ENCODE peak calls at places on chromosomes 4 and X, in four cellular contexts. One of them, this sample, is unnamed.
A peak's percentile ranks its signal among the peaks of the same experiment; 100 is the strongest.

GRCh38 chrX:105117621-105118020 is 102.9 kb downstream of the TEX13A start:
- DNase-seq in HepG2: no peak
- DNase-seq in A549: no peak
- DNase-seq in IMR-90: no peak
- DNase-seq in this sample: no peak

GRCh38 chrX:132837126-132837525 is 121.3 kb downstream of the HS6ST2 start:
- DNase-seq in HepG2: no peak
- DNase-seq in A549: no peak
- DNase-seq in IMR-90: no peak
- DNase-seq in this sample: no peak

GRCh38 chr4:91837608-91838029 is 466.1 kb upstream of the GRID2 start:
- DNase-seq in A549: peak; percentile 0
- DNase-seq in HepG2: no peak
- DNase-seq in IMR-90: no peak
- DNase-seq in this sample: no peak

GRCh38 chr4:84324850-84325249 is 174.2 kb downstream of the NKX6-1 start:
- DNase-seq in IMR-90: no peak
- DNase-seq in HepG2: no peak
- DNase-seq in A549: no peak
- DNase-seq in this sample: no peak

GRCh38 chr4:165294907-165295306 is 32.6 kb upstream of the MSMO1 start:
- DNase-seq in IMR-90: no peak
- DNase-seq in HepG2: no peak
- DNase-seq in A549: no peak
- DNase-seq in this sample: no peak

GRCh38 chr4:5972571-5972970 is 45.7 kb downstream of the C4orf50 start:
- DNase-seq in IMR-90: no peak
- DNase-seq in A549: no peak
- DNase-seq in HepG2: no peak
- DNase-seq in this sample: no peak

GRCh38 chr4:186037692-186038658 is 31.0 kb upstream of the TLR3 start:
- DNase-seq in IMR-90: peak; percentile 80
- DNase-seq in A549: peak; percentile 77
- DNase-seq in HepG2: peak; percentile 59
- DNase-seq in this sample: peak; percentile 33

GRCh38 chrX:68945603-68946228 is 116.9 kb downstream of the EFNB1 start:
- DNase-seq in A549: peak; percentile 10
- DNase-seq in HepG2: no peak
- DNase-seq in IMR-90: peak; percentile 70
- DNase-seq in this sample: peak; percentile 28

GRCh38 chrX:120302434-120302833 is 8.8 kb downstream of the TMEM255A start:
- DNase-seq in A549: no peak
- DNase-seq in HepG2: no peak
- DNase-seq in IMR-90: no peak
- DNase-seq in this sample: no peak

GRCh38 chr4:120749445-120750151 is 172.9 kb downstream of the PRDM5 start:
- DNase-seq in A549: no peak
- DNase-seq in IMR-90: no peak
- DNase-seq in HepG2: no peak
- DNase-seq in this sample: no peak

GRCh38 chrX:153769158-153769864 is 5.3 kb downstream of the PLXNB3 start:
- DNase-seq in A549: no peak
- DNase-seq in IMR-90: no peak
- DNase-seq in HepG2: no peak
- DNase-seq in this sample: no peak

GRCh38 chr4:93228021-93228420 is 600.5 kb upstream of the ATOH1 start:
- DNase-seq in A549: no peak
- DNase-seq in IMR-90: no peak
- DNase-seq in HepG2: no peak
- DNase-seq in this sample: no peak

GRCh38 chr4:159042097-159042605 is 60.7 kb upstream of the RAPGEF2 start:
- DNase-seq in IMR-90: no peak
- DNase-seq in A549: no peak
- DNase-seq in HepG2: no peak
- DNase-seq in this sample: no peak

GRCh38 chr4:48594185-48594584 is 104.1 kb downstream of the ZAR1 start:
- DNase-seq in IMR-90: no peak
- DNase-seq in A549: no peak
- DNase-seq in HepG2: no peak
- DNase-seq in this sample: no peak

GRCh38 chrX:71666240-71667223 is 814 bp upstream of the LOC101059915 start:
- DNase-seq in HepG2: no peak
- DNase-seq in A549: peak; percentile 6
- DNase-seq in IMR-90: no peak
- DNase-seq in this sample: no peak

GRCh38 chr4:1683903-1684755 is at the start of gene FAM53A:
- DNase-seq in IMR-90: peak; percentile 78
- DNase-seq in HepG2: peak; percentile 58
- DNase-seq in A549: peak; percentile 84
- DNase-seq in this sample: peak; percentile 70

GRCh38 chr4:138911903-138912713 is 103.5 kb upstream of the NOCT start:
- DNase-seq in HepG2: no peak
- DNase-seq in IMR-90: no peak
- DNase-seq in A549: peak; percentile 82
- DNase-seq in this sample: no peak

GRCh38 chr4:121183359-121183758 is 19.2 kb upstream of the TNIP3 start:
- DNase-seq in HepG2: no peak
- DNase-seq in IMR-90: no peak
- DNase-seq in A549: no peak
- DNase-seq in this sample: no peak

GRCh38 chr4:61359301-61359700 is 159.2 kb downstream of the ADGRL3 start:
- DNase-seq in HepG2: no peak
- DNase-seq in IMR-90: no peak
- DNase-seq in A549: no peak
- DNase-seq in this sample: no peak

GRCh38 chr4:77092832-77093800 is 17.3 kb upstream of the CCNI start:
- DNase-seq in A549: no peak
- DNase-seq in IMR-90: no peak
- DNase-seq in HepG2: no peak
- DNase-seq in this sample: no peak

GRCh38 chr4:3295837-3296624 is 3.2 kb downstream of the RGS12 start:
- DNase-seq in IMR-90: no peak
- DNase-seq in A549: no peak
- DNase-seq in HepG2: no peak
- DNase-seq in this sample: no peak

GRCh38 chrX:10769696-10770619 is 149.6 kb upstream of the MID1 start:
- DNase-seq in IMR-90: peak; percentile 61
- DNase-seq in HepG2: no peak
- DNase-seq in A549: no peak
- DNase-seq in this sample: no peak

GRCh38 chrX:136262241-136262640 is 11.0 kb upstream of the MAP7D3 start:
- DNase-seq in IMR-90: no peak
- DNase-seq in HepG2: no peak
- DNase-seq in A549: no peak
- DNase-seq in this sample: no peak

GRCh38 chr4:109915385-109916002 is 2.8 kb downstream of the EGF start:
- DNase-seq in HepG2: no peak
- DNase-seq in A549: no peak
- DNase-seq in IMR-90: no peak
- DNase-seq in this sample: no peak

GRCh38 chrX:51825432-51825831 is 68.0 kb upstream of the MAGED1 start:
- DNase-seq in IMR-90: peak; percentile 38
- DNase-seq in HepG2: no peak
- DNase-seq in A549: no peak
- DNase-seq in this sample: no peak

GRCh38 chrX:134244043-134244442 is 7.1 kb downstream of the CCDC160 start:
- DNase-seq in IMR-90: peak; percentile 33
- DNase-seq in A549: no peak
- DNase-seq in HepG2: no peak
- DNase-seq in this sample: no peak

GRCh38 chr4:87657525-87657924 is 7.4 kb downstream of the DMP1 start:
- DNase-seq in IMR-90: peak; percentile 40
- DNase-seq in HepG2: no peak
- DNase-seq in A549: peak; percentile 52
- DNase-seq in this sample: peak; percentile 7

GRCh38 chrX:47129157-47129878 is 15.2 kb downstream of the NDUFB11 start:
- DNase-seq in HepG2: peak; percentile 90
- DNase-seq in IMR-90: peak; percentile 95
- DNase-seq in A549: peak; percentile 97
- DNase-seq in this sample: peak; percentile 12
- TF ChIP-seq POLR2A in HepG2: peak; percentile 35
- TF ChIP-seq POLR2A in IMR-90: no peak
- TF ChIP-seq POLR2A in A549: peak; percentile 72
- TF ChIP-seq POLR2A in this sample: peak; percentile 40

DNA sequence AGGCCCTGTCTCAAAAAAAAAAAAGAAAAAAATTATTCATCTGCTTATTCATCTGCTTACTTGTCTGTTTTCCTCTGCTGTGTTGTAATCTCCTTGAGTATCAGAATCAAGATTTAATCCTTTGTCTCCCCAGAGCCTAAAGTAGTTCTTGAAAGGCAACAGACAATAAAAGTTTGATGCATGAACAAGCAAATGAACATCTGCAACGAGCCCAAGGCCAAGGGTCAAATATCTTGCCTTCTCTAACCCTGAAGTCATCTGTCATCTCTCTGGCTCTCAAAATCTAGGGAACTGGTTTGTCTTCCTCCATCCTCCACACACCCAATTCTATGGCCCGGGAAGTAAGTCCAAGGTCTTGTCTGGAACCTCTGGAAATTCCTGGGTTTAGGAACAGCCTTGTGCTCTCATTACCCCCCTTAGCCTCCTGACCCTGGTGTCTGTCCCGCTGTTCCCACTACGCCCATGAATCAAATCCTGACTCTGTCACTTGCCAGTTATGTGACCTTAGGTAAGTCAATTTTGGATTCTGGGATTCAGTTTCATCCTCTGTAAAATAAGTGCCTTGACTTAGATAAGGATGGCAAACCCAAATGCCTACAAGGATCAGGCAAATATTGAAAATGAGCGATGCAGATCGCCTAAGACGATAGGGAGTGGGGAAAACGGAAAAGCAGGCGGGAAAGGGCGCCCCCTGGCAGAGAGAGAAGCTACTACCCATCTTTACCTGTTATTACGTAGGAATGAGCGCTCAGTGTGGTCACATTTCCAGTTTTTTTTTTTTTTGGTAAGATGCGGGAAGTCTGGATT is 102.7 kb upstream of the DHX15 start:
- DNase-seq in IMR-90: no peak
- DNase-seq in A549: peak; percentile 27
- DNase-seq in HepG2: peak; percentile 17
- DNase-seq in this sample: no peak
- TF ChIP-seq POLR2A in IMR-90: no peak
- TF ChIP-seq POLR2A in A549: no peak
- TF ChIP-seq POLR2A in HepG2: no peak
- TF ChIP-seq POLR2A in this sample: no peak

DNA sequence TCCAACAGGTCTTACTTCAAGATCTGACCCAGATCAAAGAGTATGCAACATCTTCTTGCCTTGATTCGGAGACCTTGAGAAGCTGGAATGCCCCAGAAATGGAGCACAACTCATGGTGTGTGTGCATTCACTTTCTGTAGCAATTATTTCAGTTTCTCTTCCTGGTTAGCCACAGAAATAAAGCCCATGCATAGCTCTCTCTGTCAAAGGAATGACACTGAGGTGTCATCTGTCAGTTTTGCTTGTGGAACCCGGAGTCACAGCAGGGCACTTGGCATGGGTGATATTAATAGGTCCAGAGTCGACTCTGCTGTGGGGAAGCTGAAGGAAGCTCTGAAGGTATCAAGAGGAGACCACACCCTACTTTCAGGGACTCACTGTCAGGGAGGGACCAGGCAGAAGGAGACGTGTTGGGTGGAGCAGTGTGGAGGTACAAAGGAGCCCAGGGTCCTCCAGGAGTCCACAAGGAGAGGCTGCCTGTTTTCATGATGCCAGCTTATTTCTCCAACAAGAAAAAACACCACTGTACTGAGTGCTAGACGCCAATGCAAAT is 10.7 kb downstream of the CLNK start:
- DNase-seq in IMR-90: no peak
- DNase-seq in A549: no peak
- DNase-seq in HepG2: no peak
- DNase-seq in this sample: no peak
- TF ChIP-seq POLR2A in IMR-90: no peak
- TF ChIP-seq POLR2A in A549: no peak
- TF ChIP-seq POLR2A in HepG2: no peak
- TF ChIP-seq POLR2A in this sample: no peak

DNA sequence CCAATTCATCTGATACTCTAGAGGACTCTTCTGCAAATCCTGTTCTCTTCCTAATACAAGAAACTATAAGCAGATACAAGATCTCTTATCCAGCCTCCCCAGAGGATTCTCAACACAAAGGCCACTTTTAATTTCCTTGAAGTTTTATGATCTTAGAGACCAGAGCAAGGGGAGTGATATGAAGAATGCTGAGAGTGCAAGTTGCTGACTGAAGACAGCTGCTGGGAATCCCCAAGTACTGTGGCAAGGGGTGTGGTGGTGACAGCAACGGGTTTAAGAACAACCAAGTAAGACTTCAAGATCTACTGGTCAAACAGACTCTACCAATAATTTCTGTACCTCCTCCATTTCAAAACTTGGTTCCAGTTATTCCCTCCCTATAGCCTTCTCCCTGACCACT is 7.0 kb downstream of the AMMECR1 start:
- DNase-seq in A549: no peak
- DNase-seq in IMR-90: no peak
- DNase-seq in HepG2: no peak
- DNase-seq in this sample: no peak
- TF ChIP-seq POLR2A in A549: no peak
- TF ChIP-seq POLR2A in IMR-90: no peak
- TF ChIP-seq POLR2A in HepG2: no peak
- TF ChIP-seq POLR2A in this sample: no peak